ENCODE peak calls at places on chromosome 13, in four cellular contexts. F, J, Z and K are unnamed samples.

GRCh38 chr13:109715902-109716301 is 70.5 kb downstream of the IRS2 start:
- DNase-seq in F (peak; percentile 45), J (no peak), Z (no peak), K (no peak)

GRCh38 chr13:55230570-55230908 is 1910.2 kb upstream of the PRR20A start:
- DNase-seq in F (no peak), J (no peak), Z (no peak), K (no peak)

GRCh38 chr13:24503376-24503690 is 9.2 kb downstream of the PARP4 start:
- DNase-seq in F (peak; percentile 37), J (no peak), Z (no peak), K (no peak)

GRCh38 chr13:50292082-50292481 is 276.8 kb downstream of the KCNRG start:
- DNase-seq in F (no peak), J (no peak), Z (no peak), K (no peak)

GRCh38 chr13:111076156-111077013 is 38.7 kb upstream of the ARHGEF7 start:
- DNase-seq in F (no peak), J (no peak), Z (no peak), K (no peak)

GRCh38 chr13:78060966-78061365 is 142.3 kb upstream of the EDNRB start:
- DNase-seq in F (no peak), J (no peak), Z (no peak), K (no peak)

GRCh38 chr13:74771964-74772363 is 637.8 kb upstream of the KLF12 start:
- DNase-seq in F (no peak), J (no peak), Z (no peak), K (no peak)

GRCh38 chr13:35856721-35857346 is 274.3 kb downstream of the DCLK1 start:
- DNase-seq in F (no peak), J (no peak), Z (no peak), K (no peak)

GRCh38 chr13:93217701-93218100 is 8.9 kb upstream of the GPC6 start:
- DNase-seq in F (no peak), J (no peak), Z (no peak), K (no peak)

GRCh38 chr13:76837811-76838210 is 48.4 kb downstream of the KCTD12 start:
- DNase-seq in F (no peak), J (no peak), Z (no peak), K (no peak)
- TF ChIP-seq ZBTB33 in F (no peak), J (no peak), Z (no peak), K (no peak)

DNA sequence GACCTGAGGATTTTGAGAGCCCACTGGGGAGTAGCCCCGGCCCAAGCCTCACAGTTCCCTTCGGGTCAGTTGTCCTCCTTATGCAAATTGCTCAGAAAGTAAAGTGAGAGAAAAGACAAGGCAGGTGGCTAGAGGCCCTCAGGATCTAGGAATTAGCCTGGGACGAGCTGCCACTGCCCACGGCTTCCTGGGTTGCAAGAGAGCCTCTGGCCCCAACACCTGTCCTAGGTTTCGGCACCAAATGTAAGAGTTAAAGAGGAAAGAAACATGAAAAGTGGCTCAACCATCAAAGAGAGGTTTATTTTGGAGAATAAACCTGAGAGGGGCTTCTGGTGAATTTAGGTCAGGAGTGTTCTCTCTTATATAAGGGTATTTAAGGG is 25.6 kb downstream of the TMEM255B start:
- DNase-seq in F (no peak), J (no peak), Z (no peak), K (no peak)
- TF ChIP-seq ZBTB33 in F (no peak), J (no peak), Z (no peak), K (no peak)

GRCh38 chr13:112444001-112444311 is 67.8 kb downstream of the SPACA7 start:
- DNase-seq in F (peak; percentile 65), J (peak; percentile 34), Z (no peak), K (peak; percentile 88)

GRCh38 chr13:112442483-112443090 is 66.4 kb downstream of the SPACA7 start:
- DNase-seq in F (no peak), J (no peak), Z (no peak), K (peak; percentile 28)

GRCh38 chr13:112443191-112444000 is 67.2 kb downstream of the SPACA7 start:
- DNase-seq in F (peak; percentile 9), J (no peak), Z (no peak), K (peak; percentile 64)

GRCh38 chr13:112441226-112441625 is 65.1 kb downstream of the SPACA7 start:
- DNase-seq in F (no peak), J (no peak), Z (no peak), K (no peak)

GRCh38 chr13:112441779-112442310 is 65.7 kb downstream of the SPACA7 start:
- DNase-seq in F (no peak), J (no peak), Z (no peak), K (no peak)
- TF ChIP-seq ZBTB33 in F (no peak), J (no peak), Z (no peak), K (no peak)

GRCh38 chr13:20713014-20713376 is 9.5 kb downstream of the IL17D start:
- DNase-seq in F (no peak), J (no peak), Z (no peak), K (no peak)
- TF ChIP-seq ZBTB33 in F (no peak), J (no peak), Z (no peak), K (no peak)

GRCh38 chr13:39540929-39541605 is 61.9 kb downstream of the LHFPL6 start:
- DNase-seq in F (no peak), J (no peak), Z (no peak), K (no peak)

GRCh38 chr13:39536274-39536673 is 66.7 kb downstream of the LHFPL6 start:
- DNase-seq in F (no peak), J (no peak), Z (no peak), K (no peak)

GRCh38 chr13:39531646-39532045 is 71.3 kb downstream of the LHFPL6 start:
- DNase-seq in F (no peak), J (no peak), Z (no peak), K (no peak)

GRCh38 chr13:39538826-39539555 is 64.0 kb downstream of the LHFPL6 start:
- DNase-seq in F (no peak), J (no peak), Z (no peak), K (no peak)

DNA sequence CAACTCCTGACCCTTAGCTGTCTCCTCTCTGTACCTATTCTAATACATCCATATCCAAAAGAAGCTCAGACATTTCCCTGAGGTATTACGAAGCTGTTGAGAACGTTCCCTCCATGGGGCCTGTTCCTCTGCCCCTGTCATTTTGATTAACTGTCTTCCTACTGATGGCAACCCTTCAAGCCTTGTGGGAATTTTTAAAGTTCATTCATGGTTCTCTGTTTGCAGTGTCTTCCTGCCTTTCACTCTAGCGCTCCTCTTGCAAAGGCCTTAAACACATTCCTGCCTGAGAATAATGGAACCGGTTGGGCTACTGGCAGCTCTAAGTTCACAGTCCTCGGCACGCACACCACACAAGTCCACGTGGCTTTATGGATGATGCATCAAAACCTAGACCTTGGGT is 66.1 kb downstream of the LHFPL6 start:
- DNase-seq in F (no peak), J (no peak), Z (no peak), K (no peak)
- TF ChIP-seq ZBTB33 in F (no peak), J (no peak), Z (no peak), K (no peak)

GRCh38 chr13:32170841-32171240 is 139.3 kb downstream of the FRY start:
- DNase-seq in F (no peak), J (no peak), Z (no peak), K (no peak)

GRCh38 chr13:32165791-32166190 is 134.2 kb downstream of the FRY start:
- DNase-seq in F (no peak), J (no peak), Z (no peak), K (no peak)

GRCh38 chr13:32164622-32165268 is 133.2 kb downstream of the FRY start:
- DNase-seq in F (peak; percentile 75), J (peak; percentile 75), Z (peak; percentile 11), K (peak; percentile 46)

GRCh38 chr13:32168136-32168535 is 136.6 kb downstream of the FRY start:
- DNase-seq in F (no peak), J (no peak), Z (no peak), K (no peak)
- TF ChIP-seq ZBTB33 in F (no peak), J (no peak), Z (no peak), K (no peak)

DNA sequence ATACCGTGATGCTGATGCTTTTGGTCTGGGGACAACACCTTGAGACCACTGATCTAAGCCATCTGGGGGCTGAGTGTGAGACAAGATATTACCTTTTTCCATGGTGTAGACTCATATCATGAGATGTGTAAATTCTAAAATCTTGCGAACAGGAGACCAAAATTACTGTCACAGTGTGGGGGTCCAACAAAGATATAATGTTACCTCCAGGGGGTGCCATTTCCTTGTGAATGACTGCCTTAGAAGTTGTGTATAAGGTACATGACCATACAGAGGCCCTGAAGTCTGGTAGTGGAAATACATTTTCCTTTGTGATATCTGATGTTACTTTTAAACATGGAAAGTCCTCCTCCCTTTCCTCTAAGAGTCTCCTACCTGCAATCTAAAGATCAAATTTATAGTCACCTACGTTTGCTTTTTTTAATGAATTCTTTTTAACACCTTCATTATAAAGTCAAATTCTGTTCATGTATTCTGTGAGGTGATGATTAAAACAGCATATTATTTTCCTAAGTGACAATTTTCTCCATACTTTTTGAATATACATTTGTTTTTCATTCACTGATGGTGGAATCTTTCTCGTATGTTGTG is 113.5 kb downstream of the RFC3 start:
- DNase-seq in F (peak; percentile 48), J (peak; percentile 46), Z (peak; percentile 4), K (peak; percentile 7)
- TF ChIP-seq ZBTB33 in F (no peak), J (no peak), Z (no peak), K (no peak)

GRCh38 chr13:44760434-44760833 is 184.3 kb upstream of the TSC22D1 start:
- DNase-seq in F (no peak), J (no peak), Z (no peak), K (no peak)
- TF ChIP-seq ZBTB33 in F (no peak), J (no peak), Z (no peak), K (no peak)